ENCODE peak calls at places on chromosomes 11 and 22, in eight cellular contexts. S is breast epithelium, K is A549, H is IMR-90, A is sigmoid colon, I is Peyer's patch, M is ovary, Y is suprapubic skin. C is an unnamed sample.

GRCh38 chr11:43987384-43988039 is 45.1 kb downstream of the C11orf96 start:
- DNase-seq in S (peak; percentile 65), K (no peak), H (peak; percentile 80), A (peak; percentile 96), I (peak; percentile 79), M (peak; percentile 99), Y (peak; percentile 87), C (peak; percentile 57)

GRCh38 chr22:44925465-44926123 is 84.2 kb downstream of the PHF21B start:
- DNase-seq in S (no peak), K (no peak), H (no peak), A (peak; percentile 48), I (no peak), M (no peak), Y (no peak), C (no peak)

GRCh38 chr11:59857444-59858434 is 8.5 kb downstream of the TCN1 start:
- DNase-seq in S (no peak), K (peak; percentile 6), H (no peak), A (no peak), I (peak; percentile 54), M (no peak), Y (no peak), C (no peak)

GRCh38 chr11:126929186-126930085 is 71.1 kb downstream of the KIRREL3 start:
- DNase-seq in S (no peak), K (no peak), H (peak; percentile 84), A (no peak), I (no peak), M (no peak), Y (no peak), C (no peak)

GRCh38 chr11:33248416-33248957 is 8.7 kb upstream of the HIPK3 start:
- DNase-seq in S (no peak), K (no peak), H (peak; percentile 77), A (no peak), I (peak; percentile 63), M (no peak), Y (no peak), C (no peak)

GRCh38 chr11:72543849-72544535 is 109.7 kb upstream of the CLPB start:
- DNase-seq in S (no peak), K (no peak), H (no peak), A (no peak), I (no peak), M (no peak), Y (no peak), C (no peak)

GRCh38 chr11:119918356-119918755 is 189.4 kb upstream of the NECTIN1 start:
- DNase-seq in S (no peak), K (no peak), H (no peak), A (no peak), I (no peak), M (no peak), Y (no peak), C (no peak)

GRCh38 chr11:19259487-19260345 is 19.0 kb upstream of the E2F8 start:
- DNase-seq in S (peak; percentile 32), K (peak; percentile 40), H (peak; percentile 54), A (no peak), I (peak; percentile 87), M (peak; percentile 39), Y (no peak), C (peak; percentile 80)

GRCh38 chr22:41621911-41622179 is 750 bp downstream of the XRCC6 start:
- DNase-seq in S (no peak), K (no peak), H (no peak), A (no peak), I (no peak), M (no peak), Y (no peak), C (no peak)

GRCh38 chr22:41625577-41625976 is 4.5 kb downstream of the XRCC6 start:
- DNase-seq in S (no peak), K (no peak), H (no peak), A (no peak), I (no peak), M (no peak), Y (no peak), C (no peak)

GRCh38 chr22:41621099-41621910 is at the start of gene XRCC6:
- DNase-seq in S (peak; percentile 100), K (peak; percentile 97), H (peak; percentile 100), A (peak; percentile 100), I (peak; percentile 100), M (peak; percentile 100), Y (peak; percentile 100), C (peak; percentile 100)

GRCh38 chr22:41620646-41621098 is at the start of gene DESI1:
- DNase-seq in S (no peak), K (no peak), H (no peak), A (no peak), I (no peak), M (no peak), Y (no peak), C (no peak)

DNA sequence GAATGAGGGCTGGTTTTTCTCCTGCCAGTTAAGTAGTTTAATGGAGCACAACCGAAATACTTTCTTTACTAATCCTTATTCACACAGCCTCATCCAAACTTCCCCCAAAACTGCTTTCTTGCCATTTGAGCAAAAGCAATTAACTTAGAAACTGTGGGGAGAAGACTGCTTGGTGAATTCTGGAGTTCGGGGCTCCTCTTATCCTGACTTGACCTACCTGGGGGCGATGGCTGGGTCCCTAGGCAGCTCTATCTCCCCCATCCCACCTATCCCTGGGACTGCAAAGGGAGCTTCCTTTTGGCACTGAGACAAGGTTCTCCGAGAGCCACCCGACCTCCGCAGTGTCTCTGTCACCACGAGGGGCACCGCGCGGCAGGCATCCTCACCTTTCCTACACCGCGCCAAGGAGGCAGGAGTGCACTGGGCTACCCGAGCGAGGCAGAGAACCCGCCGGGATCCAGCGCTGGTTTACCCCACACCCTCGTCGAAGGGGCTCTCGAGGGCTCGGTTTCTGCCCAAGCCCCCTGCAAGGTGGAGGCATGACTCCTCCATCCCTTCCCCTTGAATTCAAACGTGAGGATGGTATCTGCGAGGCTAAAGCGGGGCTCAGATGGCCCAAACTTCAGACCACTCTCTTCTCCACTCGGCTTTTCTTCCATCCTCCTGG is 731 bp downstream of the DESI1 start:
- DNase-seq in S (peak; percentile 36), K (no peak), H (no peak), A (peak; percentile 78), I (peak; percentile 71), M (peak; percentile 61), Y (no peak), C (peak; percentile 59)
- H3K4me1 ChIP-seq in S (peaks cover 12% of the 10 kb centered on the region), K (peaks cover 27% of the 10 kb centered on the region), H (peaks cover 2% of the 10 kb centered on the region), A (peaks cover 37% of the 10 kb centered on the region), I (peaks cover 7% of the 10 kb centered on the region), M (peaks cover 4% of the 10 kb centered on the region), Y (peaks cover 38% of the 10 kb centered on the region), C (peaks cover 40% of the 10 kb centered on the region)

GRCh38 chr22:27152883-27153282 is 495.5 kb downstream of the MIAT start:
- DNase-seq in S (no peak), K (no peak), H (no peak), A (no peak), I (no peak), M (no peak), Y (no peak), C (no peak)

GRCh38 chr22:27152033-27152432 is 494.6 kb downstream of the MIAT start:
- DNase-seq in S (no peak), K (no peak), H (no peak), A (no peak), I (no peak), M (no peak), Y (no peak), C (no peak)

GRCh38 chr22:27149886-27150529 is 492.6 kb downstream of the MIAT start:
- DNase-seq in S (no peak), K (no peak), H (peak; percentile 37), A (no peak), I (no peak), M (no peak), Y (no peak), C (no peak)

GRCh38 chr22:27150530-27150909 is 493.1 kb downstream of the MIAT start:
- DNase-seq in S (no peak), K (no peak), H (no peak), A (no peak), I (no peak), M (no peak), Y (no peak), C (no peak)

DNA sequence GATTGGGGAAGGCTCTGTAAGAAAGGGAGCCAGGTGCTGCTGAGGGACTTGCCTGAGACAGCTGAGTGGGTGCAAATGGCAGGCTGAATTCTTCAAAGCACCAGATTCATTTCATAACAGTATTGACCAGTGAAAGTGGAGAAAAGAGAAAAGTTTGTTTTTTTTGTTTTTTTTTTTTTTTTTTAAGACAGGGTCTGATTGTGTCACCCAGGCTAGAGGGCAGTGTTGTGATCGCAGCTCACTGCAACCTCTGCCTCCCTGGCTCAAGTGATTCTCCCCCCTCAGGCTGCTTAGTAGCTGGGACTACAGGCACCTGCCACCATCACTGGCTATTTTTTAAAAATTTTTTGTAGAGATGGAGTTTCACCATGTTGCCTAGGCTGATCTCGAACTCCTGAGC is 494.0 kb downstream of the MIAT start:
- DNase-seq in S (no peak), K (no peak), H (no peak), A (no peak), I (no peak), M (no peak), Y (no peak), C (no peak)
- TF ChIP-seq CTCF in S (no peak), K (no peak), H (no peak), A (no peak), I (no peak), M (no peak), Y (no peak), C (no peak)

DNA sequence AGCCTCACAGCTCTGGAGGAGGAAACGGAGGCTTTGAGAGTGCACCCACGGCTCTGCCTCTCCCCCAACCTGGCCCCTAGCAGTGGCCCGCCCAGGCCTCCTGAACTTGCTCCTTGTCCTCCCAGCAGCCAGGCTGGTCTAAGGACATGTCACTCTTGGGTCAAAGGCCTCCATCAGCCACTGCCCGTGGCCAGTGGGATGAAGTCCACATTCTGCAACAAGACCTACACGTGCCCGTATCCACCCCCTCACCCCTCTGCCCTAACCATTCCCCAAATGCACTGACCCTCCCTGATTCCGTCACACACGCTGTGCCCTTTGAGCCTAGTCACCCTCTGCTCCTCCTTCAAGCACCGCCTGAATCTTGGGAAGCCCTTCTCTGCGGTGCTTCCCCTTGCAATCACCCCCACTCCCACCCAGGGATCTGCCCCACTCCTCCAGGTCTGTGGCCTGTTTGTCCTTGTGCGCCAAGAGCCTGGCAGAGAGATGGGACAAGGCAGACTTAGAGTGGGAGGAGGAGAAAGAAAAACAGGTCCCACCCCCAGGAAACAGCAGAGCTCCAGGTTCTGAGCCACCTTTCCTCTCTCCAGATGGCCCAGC is 37.5 kb upstream of the TEF start:
- DNase-seq in S (no peak), K (no peak), H (no peak), A (no peak), I (no peak), M (no peak), Y (no peak), C (no peak)
- TF ChIP-seq POLR2A in S (no peak), K (no peak), H (no peak), A (no peak), I (no peak), M (no peak), Y (no peak), C (no peak)

GRCh38 chr11:125071408-125071807 is 8.3 kb downstream of the SLC37A2 start:
- DNase-seq in S (no peak), K (no peak), H (no peak), A (peak; percentile 69), I (no peak), M (no peak), Y (no peak), C (no peak)

GRCh38 chr11:125072961-125073590 is 10.0 kb downstream of the SLC37A2 start:
- DNase-seq in S (no peak), K (no peak), H (no peak), A (peak; percentile 51), I (no peak), M (no peak), Y (no peak), C (no peak)

GRCh38 chr11:125072210-125072960 is 9.3 kb downstream of the SLC37A2 start:
- DNase-seq in S (no peak), K (no peak), H (no peak), A (peak; percentile 71), I (peak; percentile 83), M (no peak), Y (no peak), C (no peak)

GRCh38 chr11:125070699-125071254 is 7.7 kb downstream of the SLC37A2 start:
- DNase-seq in S (peak; percentile 31), K (no peak), H (peak; percentile 64), A (peak; percentile 86), I (peak; percentile 88), M (peak; percentile 62), Y (no peak), C (peak; percentile 40)

GRCh38 chr11:125071831-125072209 is 8.7 kb downstream of the SLC37A2 start:
- DNase-seq in S (no peak), K (no peak), H (no peak), A (no peak), I (no peak), M (no peak), Y (no peak), C (no peak)
- H3K4me1 ChIP-seq in S (no peaks in the 10 kb centered on the region), K (peaks cover 12% of the 10 kb centered on the region), H (peaks cover 15% of the 10 kb centered on the region), A (no peaks in the 10 kb centered on the region), I (peaks cover 18% of the 10 kb centered on the region), M (no peaks in the 10 kb centered on the region), Y (peaks cover 46% of the 10 kb centered on the region), C (peaks cover 13% of the 10 kb centered on the region)

C was measured in body of pancreas.